ENCODE peak calls at places on chromosomes 2 and 18, in six cellular contexts. One of them, this sample, is unnamed.

GRCh38 chr2:81073412-81073811 is 768.9 kb upstream of the LRRTM1 start:
- DNase-seq in Daoy: no peak
- DNase-seq in NCI-H1105: no peak
- DNase-seq in NCI-H345: no peak
- DNase-seq in kidney: no peak
- DNase-seq in MV-4-11: no peak
- DNase-seq in this sample: no peak

GRCh38 chr2:12567411-12567810 is 149.3 kb upstream of the TRIB2 start:
- DNase-seq in Daoy: no peak
- DNase-seq in NCI-H1105: no peak
- DNase-seq in NCI-H345: no peak
- DNase-seq in kidney: no peak
- DNase-seq in MV-4-11: no peak
- DNase-seq in this sample: peak

GRCh38 chr2:94870392-94871225 is 621 bp upstream of the TEKT4 start:
- DNase-seq in Daoy: peak
- DNase-seq in NCI-H1105: no peak
- DNase-seq in NCI-H345: peak
- DNase-seq in kidney: peak
- DNase-seq in MV-4-11: no peak
- DNase-seq in this sample: peak

GRCh38 chr2:48316753-48317750 is 212.9 kb upstream of the STON1 start:
- DNase-seq in Daoy: no peak
- DNase-seq in NCI-H1105: no peak
- DNase-seq in NCI-H345: no peak
- DNase-seq in kidney: no peak
- DNase-seq in MV-4-11: no peak
- DNase-seq in this sample: no peak

GRCh38 chr2:54763636-54764291 is 40.3 kb downstream of the EML6 start:
- DNase-seq in Daoy: peak
- DNase-seq in NCI-H1105: no peak
- DNase-seq in NCI-H345: peak
- DNase-seq in kidney: no peak
- DNase-seq in MV-4-11: peak
- DNase-seq in this sample: peak

GRCh38 chr2:134408791-134409190 is 154.9 kb downstream of the MGAT5 start:
- DNase-seq in Daoy: peak
- DNase-seq in NCI-H1105: no peak
- DNase-seq in NCI-H345: no peak
- DNase-seq in kidney: no peak
- DNase-seq in MV-4-11: no peak
- DNase-seq in this sample: no peak

GRCh38 chr2:88451647-88452150 is 794 bp downstream of the FOXI3 start:
- DNase-seq in Daoy: peak
- DNase-seq in NCI-H1105: peak
- DNase-seq in NCI-H345: peak
- DNase-seq in kidney: peak
- DNase-seq in MV-4-11: no peak
- DNase-seq in this sample: peak

GRCh38 chr2:43021791-43022500 is 204.5 kb downstream of the ZFP36L2 start:
- DNase-seq in Daoy: no peak
- DNase-seq in NCI-H1105: no peak
- DNase-seq in NCI-H345: no peak
- DNase-seq in kidney: peak
- DNase-seq in MV-4-11: no peak
- DNase-seq in this sample: peak

GRCh38 chr2:227473019-227473461 is 1.1 kb downstream of the AGFG1 start:
- DNase-seq in Daoy: no peak
- DNase-seq in NCI-H1105: peak
- DNase-seq in NCI-H345: peak
- DNase-seq in kidney: no peak
- DNase-seq in MV-4-11: no peak
- DNase-seq in this sample: peak

GRCh38 chr2:134782792-134783191 is 55.6 kb upstream of the ACMSD start:
- DNase-seq in Daoy: peak
- DNase-seq in NCI-H1105: no peak
- DNase-seq in NCI-H345: peak
- DNase-seq in kidney: no peak
- DNase-seq in MV-4-11: peak
- DNase-seq in this sample: no peak

GRCh38 chr18:56565596-56566355 is 72.6 kb downstream of the TXNL1 start:
- DNase-seq in Daoy: no peak
- DNase-seq in NCI-H1105: no peak
- DNase-seq in NCI-H345: no peak
- DNase-seq in kidney: no peak
- DNase-seq in MV-4-11: peak
- DNase-seq in this sample: no peak

GRCh38 chr2:127320586-127321275 is 26.8 kb upstream of the ERCC3 start:
- DNase-seq in Daoy: no peak
- DNase-seq in NCI-H1105: no peak
- DNase-seq in NCI-H345: no peak
- DNase-seq in kidney: no peak
- DNase-seq in MV-4-11: no peak
- DNase-seq in this sample: no peak

GRCh38 chr2:102736174-102736606 is 25.6 kb upstream of the TMEM182 start:
- DNase-seq in Daoy: peak
- DNase-seq in NCI-H1105: peak
- DNase-seq in NCI-H345: peak
- DNase-seq in kidney: peak
- DNase-seq in MV-4-11: no peak
- DNase-seq in this sample: peak

GRCh38 chr2:235347691-235348090 is 146.2 kb upstream of the AGAP1 start:
- DNase-seq in Daoy: peak
- DNase-seq in NCI-H1105: no peak
- DNase-seq in NCI-H345: no peak
- DNase-seq in kidney: no peak
- DNase-seq in MV-4-11: no peak
- DNase-seq in this sample: peak

GRCh38 chr2:10534514-10535250 is 86.6 kb upstream of the ODC1 start:
- DNase-seq in Daoy: peak
- DNase-seq in NCI-H1105: no peak
- DNase-seq in NCI-H345: no peak
- DNase-seq in kidney: peak
- DNase-seq in MV-4-11: peak
- DNase-seq in this sample: no peak

GRCh38 chr18:32714571-32715148 is 58.2 kb downstream of the KLHL14 start:
- DNase-seq in Daoy: peak
- DNase-seq in NCI-H1105: peak
- DNase-seq in NCI-H345: peak
- DNase-seq in kidney: no peak
- DNase-seq in MV-4-11: peak
- DNase-seq in this sample: peak

GRCh38 chr2:128027278-128027800 is 520 bp downstream of the SAP130 start:
- DNase-seq in Daoy: peak
- DNase-seq in NCI-H1105: peak
- DNase-seq in NCI-H345: peak
- DNase-seq in kidney: peak
- DNase-seq in MV-4-11: peak
- DNase-seq in this sample: peak

GRCh38 chr2:239234826-239235175 is 166.0 kb downstream of the HDAC4 start:
- DNase-seq in Daoy: no peak
- DNase-seq in NCI-H1105: no peak
- DNase-seq in NCI-H345: no peak
- DNase-seq in kidney: no peak
- DNase-seq in MV-4-11: no peak
- DNase-seq in this sample: no peak

GRCh38 chr2:112614201-112614840 is 29.9 kb downstream of the CHCHD5 start:
- DNase-seq in Daoy: no peak
- DNase-seq in NCI-H1105: no peak
- DNase-seq in NCI-H345: no peak
- DNase-seq in kidney: no peak
- DNase-seq in MV-4-11: no peak
- DNase-seq in this sample: no peak

This sample was measured in DMS53.